ENCODE peak calls at places on chromosomes 6 and 20, in eight cellular contexts. T is suprapubic skin, L is tibial nerve, B is sigmoid colon, O is A549, H is esophagus muscularis mucosa, K is H1, X is GM12878. P is an unnamed sample.

GRCh38 chr6:165086746-165087145 is 222.7 kb downstream of the C6orf118 start:
- DNase-seq in T (no peak), L (no peak), B (no peak), O (no peak), H (no peak), K (no peak), X (no peak), P (no peak)

GRCh38 chr20:52090036-52090435 is 101.5 kb downstream of the ZFP64 start:
- DNase-seq in T (no peak), L (no peak), B (no peak), O (no peak), H (no peak), K (no peak), X (no peak), P (no peak)

GRCh38 chr20:62860924-62861691 is 514 bp downstream of the TCFL5 start:
- DNase-seq in T (peak; percentile 68), L (no peak), B (no peak), O (peak; percentile 29), H (no peak), K (peak; percentile 64), X (no peak), P (no peak)

GRCh38 chr20:63627700-63628245 is 872 bp upstream of the GMEB2 start:
- DNase-seq in T (peak; percentile 78), L (no peak), B (no peak), O (no peak), H (no peak), K (no peak), X (no peak), P (peak; percentile 63)

GRCh38 chr6:35024601-35025054 is 116.5 kb downstream of the TCP11 start:
- DNase-seq in T (no peak), L (no peak), B (no peak), O (peak; percentile 78), H (no peak), K (no peak), X (no peak), P (no peak)

GRCh38 chr6:38188677-38189335 is 369.3 kb downstream of the ZFAND3 start:
- DNase-seq in T (no peak), L (no peak), B (no peak), O (no peak), H (no peak), K (no peak), X (no peak), P (no peak)

GRCh38 chr6:69894578-69895347 is 28.4 kb downstream of the COL19A1 start:
- DNase-seq in T (no peak), L (no peak), B (no peak), O (no peak), H (no peak), K (no peak), X (peak; percentile 62), P (no peak)

GRCh38 chr6:10542135-10542689 is 21.1 kb downstream of the GCNT2 start:
- DNase-seq in T (no peak), L (no peak), B (no peak), O (no peak), H (no peak), K (no peak), X (no peak), P (no peak)

GRCh38 chr20:41249371-41249770 is 68.2 kb downstream of the ZHX3 start:
- DNase-seq in T (peak; percentile 83), L (peak; percentile 47), B (peak; percentile 92), O (peak; percentile 18), H (no peak), K (no peak), X (no peak), P (peak; percentile 78)

GRCh38 chr6:118813795-118814194 is 80.2 kb upstream of the ASF1A start:
- DNase-seq in T (no peak), L (no peak), B (no peak), O (no peak), H (no peak), K (no peak), X (no peak), P (no peak)

GRCh38 chr6:7868926-7869325 is 41.7 kb downstream of the TXNDC5 start:
- DNase-seq in T (no peak), L (no peak), B (no peak), O (no peak), H (no peak), K (no peak), X (no peak), P (no peak)

DNA sequence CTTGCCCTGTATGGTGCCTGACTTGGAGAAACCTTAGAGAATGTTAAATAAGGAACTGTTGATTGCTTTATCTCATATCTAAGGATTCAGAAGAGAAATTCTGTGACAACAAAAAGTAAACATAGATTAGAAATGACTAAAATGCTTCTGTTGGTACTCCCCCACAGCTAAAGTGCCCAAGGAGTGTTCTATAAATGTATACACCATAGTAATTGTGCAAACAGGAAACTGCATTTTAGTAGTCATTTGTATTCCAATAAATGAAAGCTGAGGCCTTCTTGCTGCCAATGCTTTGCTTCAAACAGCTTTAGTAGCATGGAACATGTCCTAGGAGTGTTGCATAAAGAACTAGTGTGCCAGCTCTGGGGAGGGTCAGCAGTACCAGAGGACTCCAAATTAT is 343.7 kb upstream of the IRAK1BP1 start:
- DNase-seq in T (no peak), L (no peak), B (no peak), O (no peak), H (no peak), K (no peak), X (no peak), P (no peak)
- H3K27ac ChIP-seq in T (no peak overlapping the region), L (no peak overlapping the region), B (no peak overlapping the region), O (no peak overlapping the region), H (no peak overlapping the region), K (no peak overlapping the region), X (no peak overlapping the region), P (no peak overlapping the region)

GRCh38 chr20:5188736-5189135 is 61.9 kb downstream of the CDS2 start:
- DNase-seq in T (no peak), L (no peak), B (no peak), O (no peak), H (no peak), K (no peak), X (no peak), P (no peak)

GRCh38 chr20:5189917-5190316 is 63.1 kb downstream of the CDS2 start:
- DNase-seq in T (no peak), L (no peak), B (no peak), O (no peak), H (no peak), K (no peak), X (no peak), P (no peak)

GRCh38 chr20:5190444-5190843 is 63.6 kb downstream of the CDS2 start:
- DNase-seq in T (no peak), L (no peak), B (no peak), O (no peak), H (no peak), K (no peak), X (no peak), P (no peak)

GRCh38 chr20:5192570-5193431 is 66.0 kb downstream of the CDS2 start:
- DNase-seq in T (no peak), L (no peak), B (no peak), O (no peak), H (no peak), K (no peak), X (no peak), P (no peak)

GRCh38 chr20:5191829-5192569 is 65.2 kb downstream of the CDS2 start:
- DNase-seq in T (no peak), L (no peak), B (no peak), O (peak; percentile 81), H (no peak), K (no peak), X (peak; percentile 61), P (peak; percentile 50)
- TF ChIP-seq EP300 in T (no peak), L (peak; percentile 27), B (no peak), O (no peak), H (no peak), K (no peak), X (no peak), P (no peak)

GRCh38 chr6:2958331-2958711 is 13.0 kb downstream of the SERPINB6 start:
- DNase-seq in T (no peak), L (no peak), B (no peak), O (no peak), H (no peak), K (no peak), X (no peak), P (no peak)
- H3K27ac ChIP-seq in T (peak overlapping the region; percentile 40), L (peak overlapping the region; percentile 75), B (peak overlapping the region; percentile 43), O (no peak overlapping the region), H (peak overlapping the region; percentile 56), K (no peak overlapping the region), X (no peak overlapping the region), P (no peak overlapping the region)

GRCh38 chr6:155121699-155122098 is 126.6 kb downstream of the TIAM2 start:
- DNase-seq in T (no peak), L (no peak), B (peak; percentile 67), O (no peak), H (no peak), K (peak; percentile 67), X (no peak), P (no peak)
- TF ChIP-seq EP300 in T (no peak), L (no peak), B (no peak), O (no peak), H (no peak), K (no peak), X (no peak), P (no peak)

DNA sequence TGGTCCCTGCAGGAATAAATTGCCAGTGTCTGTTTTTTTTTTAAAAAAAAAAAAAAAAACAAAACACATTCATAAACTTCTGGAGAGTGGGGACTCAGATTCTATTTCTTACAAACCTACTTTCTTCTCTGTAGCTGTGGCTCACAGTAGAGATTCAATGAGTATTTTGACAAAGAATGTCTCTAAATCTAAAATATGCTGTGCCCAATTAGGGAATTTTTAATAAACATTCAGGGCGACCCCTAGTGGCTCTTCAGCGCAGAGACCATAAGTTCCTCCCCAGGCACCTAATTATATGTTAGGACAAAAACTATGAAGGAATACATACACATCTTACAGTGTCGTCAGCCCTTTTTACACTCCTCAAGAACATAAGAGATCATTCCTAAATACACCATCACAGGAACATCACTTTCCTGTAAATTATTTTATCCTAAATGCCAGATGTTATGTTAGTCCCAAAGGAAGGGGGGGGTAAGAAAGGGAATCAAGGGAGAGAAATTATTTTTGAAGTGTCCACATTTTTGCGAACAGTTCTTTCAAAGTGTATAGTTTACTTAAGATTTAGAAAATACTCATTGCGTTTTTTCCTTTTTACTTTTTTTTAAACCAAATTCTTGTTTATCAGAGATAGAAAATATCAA is 21.8 kb upstream of the NAA20 start:
- DNase-seq in T (no peak), L (no peak), B (no peak), O (peak; percentile 61), H (no peak), K (no peak), X (no peak), P (no peak)
- H3K27ac ChIP-seq in T (peak overlapping the region; percentile 83), L (peak overlapping the region; percentile 86), B (peak overlapping the region; percentile 87), O (peak overlapping the region; percentile 93), H (peak overlapping the region; percentile 68), K (no peak overlapping the region), X (no peak overlapping the region), P (no peak overlapping the region)

P was measured in ovary.